ENCODE peak calls at places on chromosomes 7 and 10, in five cellular contexts. V, S, N, M and C are unnamed samples. For H3K4me1, the result is how much of the 10 kb centered on the place peaks cover.

GRCh38 chr7:150446288-150446938 is 4.0 kb upstream of the GIMAP8 start:
- DNase-seq in V (no peak), S (no peak), M (no peak), N (peak), C (no peak)

GRCh38 chr10:62155054-62155453 is 113.6 kb downstream of the RTKN2 start:
- DNase-seq in N (no peak), M (no peak), S (no peak), V (no peak), C (no peak)

GRCh38 chr7:84102213-84102612 is 92.4 kb downstream of the SEMA3A start:
- DNase-seq in N (no peak), S (no peak), M (no peak), V (no peak), C (peak)

GRCh38 chr10:3760083-3760482 is 24.9 kb downstream of the KLF6 start:
- DNase-seq in N (no peak), V (no peak), S (no peak), M (peak), C (no peak)

GRCh38 chr10:35950221-35950620 is 308.1 kb upstream of the FZD8 start:
- DNase-seq in N (no peak), S (no peak), V (no peak), M (no peak), C (no peak)

GRCh38 chr10:118332948-118333710 is 9.0 kb downstream of the FAM204A start:
- DNase-seq in M (no peak), N (peak), S (no peak), V (no peak), C (peak)

GRCh38 chr7:7554021-7554432 is 12.7 kb upstream of the MIOS start:
- DNase-seq in M (no peak), N (no peak), V (no peak), S (no peak), C (peak)

GRCh38 chr7:50145801-50146338 is 52.8 kb upstream of the ZPBP start:
- DNase-seq in S (no peak), V (no peak), M (no peak), N (no peak), C (no peak)

GRCh38 chr10:60570272-60570865 is 180.7 kb upstream of the ANK3 start:
- DNase-seq in M (no peak), N (no peak), S (no peak), V (no peak), C (no peak)

GRCh38 chr7:41942468-41943097 is 239.7 kb upstream of the INHBA start:
- DNase-seq in V (no peak), N (no peak), S (peak), M (peak), C (no peak)

GRCh38 chr7:41933427-41933826 is 230.5 kb upstream of the INHBA start:
- DNase-seq in V (no peak), M (no peak), S (no peak), N (no peak), C (no peak)

GRCh38 chr7:41943098-41943577 is 240.2 kb upstream of the INHBA start:
- DNase-seq in N (peak), M (peak), S (peak), V (peak), C (peak)

GRCh38 chr7:41940760-41941343 is 238.0 kb upstream of the INHBA start:
- DNase-seq in S (no peak), N (peak), M (peak), V (peak), C (peak)

DNA sequence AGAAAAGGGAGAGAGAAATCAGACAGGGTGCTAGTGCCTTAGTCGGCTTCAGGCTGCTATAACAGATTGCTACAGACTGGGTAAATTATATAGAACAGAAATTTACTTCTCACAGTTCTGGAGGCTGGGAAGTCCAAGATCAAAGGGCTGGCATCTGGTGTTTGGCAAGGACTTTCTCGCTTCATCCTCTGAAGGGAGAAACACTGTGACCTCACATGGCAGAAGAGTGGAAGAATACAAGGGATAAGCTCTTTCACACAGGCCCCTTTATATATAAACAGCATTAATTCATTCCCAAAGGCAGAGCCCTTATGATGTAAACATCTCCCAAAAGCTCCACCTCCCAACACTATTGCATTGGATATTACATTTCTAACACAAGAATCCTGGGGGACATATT is 235.5 kb upstream of the INHBA start:
- DNase-seq in S (no peak), M (no peak), N (no peak), V (no peak), C (no peak)
- H3K9ac ChIP-seq in S (no peak), M (no peak), N (no peak), V (no peak), C (no peak)

DNA sequence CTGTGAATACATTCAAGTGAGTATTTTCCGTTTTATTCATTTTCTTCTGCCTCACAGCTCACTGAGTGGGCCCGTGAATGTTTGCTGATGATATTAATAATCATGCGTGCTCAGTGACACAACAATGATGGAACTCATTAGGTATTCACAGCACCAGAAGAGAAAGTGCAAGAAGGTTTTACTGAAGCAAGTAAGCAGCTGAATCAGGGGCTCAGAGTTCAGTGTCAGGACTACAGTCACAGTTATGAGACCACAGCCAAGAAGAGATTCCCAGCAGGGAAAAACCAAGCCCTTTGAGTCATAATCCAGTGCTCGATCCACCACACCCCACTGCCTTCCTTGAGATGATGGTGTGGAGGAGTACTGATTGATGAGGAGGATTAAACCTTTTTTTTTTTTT is 247.4 kb downstream of the KIAA1217 start:
- DNase-seq in M (no peak), S (no peak), N (no peak), V (no peak), C (peak)
- H3K4me1 ChIP-seq in M (under half), S (under half), N (under half), V (under half), C (under half)

GRCh38 chr10:115711306-115711705 is 561.7 kb downstream of the GFRA1 start:
- DNase-seq in S (no peak), N (no peak), M (no peak), V (no peak), C (no peak)

GRCh38 chr10:115706482-115707076 is 566.4 kb downstream of the GFRA1 start:
- DNase-seq in M (no peak), N (peak), S (no peak), V (no peak), C (peak)

GRCh38 chr10:115710136-115710535 is 562.9 kb downstream of the GFRA1 start:
- DNase-seq in M (no peak), N (no peak), V (no peak), S (no peak), C (no peak)
- H3K9ac ChIP-seq in M (no peak), N (no peak), V (no peak), S (no peak), C (no peak)

DNA sequence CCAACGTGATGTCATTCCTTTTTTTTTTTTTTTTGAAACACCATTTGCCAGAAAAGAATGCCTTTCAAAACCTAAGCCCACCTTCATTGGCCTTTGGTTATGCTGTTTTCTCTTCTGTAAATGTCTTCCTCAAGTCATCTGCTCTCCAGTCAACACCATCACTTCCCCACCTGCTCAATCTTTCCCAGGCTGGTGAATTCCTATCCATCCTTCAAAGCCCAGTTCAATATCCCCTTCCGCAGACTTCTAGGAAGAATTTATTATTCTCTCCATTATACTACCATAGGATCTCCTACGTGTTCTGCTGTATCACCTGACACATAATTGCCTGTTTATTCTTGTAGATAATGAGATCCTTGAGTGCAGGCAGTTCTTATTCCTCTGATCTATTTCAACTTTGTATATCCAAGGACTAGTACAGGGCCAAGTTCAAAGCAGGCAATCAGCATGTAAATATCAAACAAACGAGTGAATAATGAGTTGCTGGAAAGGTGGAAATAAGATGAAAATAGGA is 73.5 kb upstream of the PRR15 start:
- DNase-seq in M (no peak), N (no peak), V (no peak), S (no peak), C (no peak)
- H3K4me1 ChIP-seq in M (under half), N (under half), V (under half), S (under half), C (under half)

DNA sequence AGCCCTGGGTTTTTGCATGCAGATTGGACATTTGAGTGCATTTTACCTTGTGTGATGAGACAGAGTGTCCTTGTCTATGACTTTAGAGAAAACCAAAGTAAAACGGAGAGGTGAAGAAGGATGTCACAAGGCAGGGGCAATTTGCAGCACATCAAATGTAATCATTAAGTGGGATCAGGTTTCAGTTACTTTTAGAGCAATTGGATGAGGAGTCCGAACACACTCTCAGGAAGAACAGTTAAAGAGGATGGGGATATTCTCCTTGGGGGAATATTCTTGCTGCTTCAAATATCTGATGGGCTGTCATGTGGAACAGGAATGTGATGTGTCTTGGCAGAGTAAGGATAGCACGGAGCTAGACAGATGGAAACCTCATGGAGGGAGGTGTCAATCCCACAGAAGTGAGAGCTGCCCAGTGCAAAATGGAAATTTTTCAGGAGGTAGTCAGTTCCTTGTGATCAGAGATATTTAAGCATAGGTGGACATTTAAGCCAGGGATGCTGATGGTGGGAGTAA is 765 bp downstream of the RAB19 start:
- DNase-seq in M (no peak), V (no peak), S (no peak), N (no peak), C (peak)
- H3K9ac ChIP-seq in M (no peak), V (peak), S (peak), N (no peak), C (no peak)